ENCODE peak calls at places on chromosome 19, in seven cellular contexts. T, P, B, G, Z, F and D are unnamed samples.
A peak's percentile ranks its signal among the peaks of the same experiment; 100 is the strongest.

GRCh38 chr19:16141043-16141442 is 2.4 kb upstream of the HSH2D start:
- DNase-seq in Z (no peak), B (no peak), P (no peak), G (no peak), T (no peak), F (no peak), D (no peak)

GRCh38 chr19:35031072-35031881 is 1.0 kb downstream of the SCN1B start:
- DNase-seq in F (no peak), B (no peak), T (no peak), P (peak; percentile 76), Z (no peak), G (peak; percentile 14), D (peak; percentile 8)

GRCh38 chr19:10279737-10280442 is 6.9 kb upstream of the ICAM4 start:
- DNase-seq in B (no peak), P (no peak), F (no peak), T (no peak), Z (no peak), G (no peak), D (no peak)

GRCh38 chr19:51372649-51373504 is at the start of gene NKG7:
- DNase-seq in G (no peak), F (no peak), Z (no peak), T (no peak), P (no peak), B (no peak), D (no peak)

GRCh38 chr19:50646074-50646807 is 3.0 kb upstream of the C19orf81 start:
- DNase-seq in T (no peak), G (no peak), Z (no peak), B (no peak), F (no peak), P (no peak), D (no peak)

GRCh38 chr19:54208784-54209057 is 8.1 kb downstream of the RPS9 start:
- DNase-seq in T (no peak), B (no peak), F (no peak), P (no peak), Z (no peak), G (no peak), D (no peak)

GRCh38 chr19:11092181-11092538 is 2.9 kb downstream of the LDLR start:
- DNase-seq in F (no peak), P (no peak), Z (no peak), T (no peak), G (peak; percentile 65), B (no peak), D (no peak)

GRCh38 chr19:844300-844971 is 3.6 kb downstream of the PRTN3 start:
- DNase-seq in P (peak; percentile 46), T (no peak), Z (no peak), B (no peak), F (no peak), G (no peak), D (no peak)

GRCh38 chr19:52566588-52566987 is 3.5 kb upstream of the ZNF701 start:
- DNase-seq in T (no peak), B (no peak), F (no peak), G (peak; percentile 52), Z (no peak), P (no peak), D (no peak)

GRCh38 chr19:12773571-12773970 is 1.8 kb downstream of the HOOK2 start:
- DNase-seq in G (no peak), T (no peak), Z (no peak), F (no peak), P (no peak), B (no peak), D (no peak)

GRCh38 chr19:5108123-5108613 is 139.3 kb downstream of the KDM4B start:
- DNase-seq in P (no peak), Z (no peak), T (no peak), B (no peak), F (no peak), G (no peak), D (no peak)

GRCh38 chr19:36572593-36573019 is 486 bp downstream of the ZNF529 start:
- DNase-seq in B (no peak), F (no peak), P (no peak), T (no peak), G (no peak), Z (no peak), D (no peak)

GRCh38 chr19:3503036-3503572 is 2.6 kb upstream of the DOHH start:
- DNase-seq in T (no peak), P (no peak), G (peak; percentile 26), F (no peak), B (no peak), Z (no peak), D (no peak)

GRCh38 chr19:3983936-3984583 is 1.2 kb downstream of the EEF2 start:
- DNase-seq in B (no peak), Z (no peak), T (no peak), P (no peak), F (no peak), G (no peak), D (peak; percentile 52)

GRCh38 chr19:53511357-53511756 is 26.6 kb upstream of the ZNF331 start:
- DNase-seq in G (no peak), B (no peak), T (no peak), P (no peak), F (no peak), Z (no peak), D (no peak)

DNA sequence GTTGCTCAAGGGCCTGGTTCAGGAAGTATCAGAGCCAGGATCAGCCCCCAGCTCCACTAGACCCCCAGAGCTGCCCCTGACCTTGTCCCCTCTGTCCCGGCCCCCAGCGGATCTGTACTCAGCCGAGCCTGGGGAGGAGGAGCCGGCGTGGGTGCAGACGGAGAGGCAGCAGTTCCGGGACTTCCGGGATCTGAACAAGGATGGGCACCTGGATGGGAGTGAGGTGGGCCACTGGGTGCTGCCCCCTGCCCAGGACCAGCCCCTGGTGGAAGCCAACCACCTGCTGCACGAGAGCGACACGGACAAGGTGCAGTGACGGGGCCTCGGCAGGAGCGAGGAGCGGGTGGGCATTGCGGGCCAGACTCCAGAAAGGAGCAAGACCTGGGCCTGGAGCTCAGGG is 14.6 kb downstream of the RCN3 start:
- DNase-seq in G (no peak), F (no peak), T (no peak), Z (no peak), B (no peak), P (no peak), D (no peak)
- H3K36me3 ChIP-seq in G (peaks cover 19% of the 10 kb centered on the region), F (peaks cover 47% of the 10 kb centered on the region), T (no peaks in the 10 kb centered on the region), Z (peaks cover 3% of the 10 kb centered on the region), B (peaks cover 6% of the 10 kb centered on the region), P (no peaks in the 10 kb centered on the region), D (no peaks in the 10 kb centered on the region)

GRCh38 chr19:2230807-2231533 is 5.2 kb downstream of the PLEKHJ1 start:
- DNase-seq in T (no peak), P (no peak), G (no peak), B (no peak), F (no peak), Z (no peak), D (no peak)

GRCh38 chr19:2231621-2232221 is 4.4 kb downstream of the PLEKHJ1 start:
- DNase-seq in P (no peak), B (no peak), T (no peak), F (no peak), G (no peak), Z (no peak), D (peak; percentile 54)

GRCh38 chr19:2233601-2234280 is 2.4 kb downstream of the PLEKHJ1 start:
- DNase-seq in F (no peak), B (no peak), T (no peak), P (no peak), Z (no peak), G (no peak), D (no peak)

GRCh38 chr19:2230029-2230531 is 6.0 kb downstream of the PLEKHJ1 start:
- DNase-seq in G (no peak), B (no peak), Z (no peak), F (no peak), T (no peak), P (no peak), D (no peak)

GRCh38 chr19:2232286-2233151 is 3.6 kb downstream of the PLEKHJ1 start:
- DNase-seq in F (no peak), Z (no peak), B (no peak), P (no peak), T (no peak), G (no peak), D (no peak)
- H3K4me3 ChIP-seq in F (no peak overlapping the region), Z (no peak overlapping the region), B (no peak overlapping the region), P (no peak overlapping the region), T (no peak overlapping the region), G (no peak overlapping the region), D (no peak overlapping the region)

DNA sequence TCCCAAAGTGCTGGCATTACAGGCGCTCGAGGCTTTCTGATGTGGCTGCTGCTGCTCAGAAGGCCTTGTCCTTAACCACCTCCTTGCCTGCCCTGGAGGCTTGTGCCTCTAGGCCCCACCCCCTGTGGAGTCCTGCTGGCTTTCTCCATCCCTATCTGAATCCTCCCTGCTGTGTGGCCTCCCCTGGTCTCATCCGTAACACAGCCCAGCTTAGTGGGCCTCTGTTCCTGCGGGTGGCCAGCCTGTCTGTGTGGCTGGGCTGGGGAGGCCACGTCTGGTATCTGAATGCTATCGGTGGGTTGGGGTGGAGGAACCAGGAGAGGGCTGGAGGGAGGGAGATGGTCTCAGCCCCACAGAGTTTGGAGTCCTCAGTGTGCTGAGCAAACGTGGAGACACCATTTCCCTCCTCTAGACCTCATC is 4.7 kb downstream of the RPL28 start:
- DNase-seq in B (no peak), F (no peak), T (no peak), P (no peak), Z (no peak), G (no peak), D (peak; percentile 63)
- H3K4me1 ChIP-seq in B (peaks cover 39% of the 10 kb centered on the region), F (peaks cover 26% of the 10 kb centered on the region), T (peaks cover 4% of the 10 kb centered on the region), P (peaks cover 29% of the 10 kb centered on the region), Z (peaks cover 30% of the 10 kb centered on the region), G (peaks cover 39% of the 10 kb centered on the region), D (peaks cover 27% of the 10 kb centered on the region)

DNA sequence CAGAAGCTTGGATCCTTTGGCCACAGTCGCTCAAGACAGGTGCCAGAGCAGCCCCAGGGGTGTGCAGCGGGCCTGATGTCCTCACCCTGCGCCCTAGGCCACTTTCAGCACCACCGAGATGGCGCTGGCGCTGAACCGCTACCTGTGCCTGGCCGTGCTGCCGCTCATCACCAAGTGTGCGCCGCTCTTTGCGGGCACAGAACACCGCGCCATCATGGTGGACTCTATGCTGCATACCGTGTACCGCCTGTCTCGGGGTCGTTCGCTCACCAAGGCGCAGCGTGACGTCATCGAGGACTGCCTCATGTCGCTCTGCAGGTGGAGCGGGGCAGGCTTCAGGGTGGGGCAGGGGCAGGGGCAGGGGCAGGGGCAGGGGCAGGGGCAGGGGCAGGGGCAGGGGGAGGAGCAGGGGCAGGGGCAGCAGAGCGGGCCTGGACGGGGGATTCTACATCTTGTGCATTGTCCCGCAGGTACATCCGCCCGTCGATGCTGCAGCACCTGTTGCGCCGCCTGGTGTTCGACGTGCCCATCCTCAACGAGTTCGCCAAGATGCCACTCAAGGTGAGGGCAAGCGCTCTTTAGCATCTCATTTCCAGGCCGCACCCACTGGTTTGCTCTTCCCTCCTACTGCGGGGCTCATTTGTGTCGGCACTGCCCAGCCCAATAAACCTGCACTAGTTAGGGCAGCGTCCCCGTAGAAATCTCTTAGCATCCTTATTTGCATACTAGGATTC is 69.1 kb downstream of the RYR1 start:
- DNase-seq in F (no peak), Z (no peak), T (no peak), P (no peak), G (no peak), B (no peak), D (no peak)
- H3K36me3 ChIP-seq in F (no peaks in the 10 kb centered on the region), Z (no peaks in the 10 kb centered on the region), T (no peaks in the 10 kb centered on the region), P (no peaks in the 10 kb centered on the region), G (no peaks in the 10 kb centered on the region), B (no peaks in the 10 kb centered on the region), D (no peaks in the 10 kb centered on the region)